ENCODE peak calls at places on chromosomes 7 and 10, in four cellular contexts. One of them, this sample, is unnamed.

GRCh38 chr7:7761340-7761973 is 43.0 kb upstream of the RPA3 start:
- DNase-seq in K562: peak; percentile 31
- DNase-seq in NCI-H1105: peak; percentile 27
- DNase-seq in ascending aorta: no peak
- DNase-seq in this sample: no peak

GRCh38 chr7:142792593-142792992 is 21.8 kb downstream of the PRSS2 start:
- DNase-seq in ascending aorta: no peak
- DNase-seq in K562: no peak
- DNase-seq in NCI-H1105: no peak
- DNase-seq in this sample: no peak

GRCh38 chr10:14554091-14554842 is 220.4 kb downstream of the FAM107B start:
- DNase-seq in NCI-H1105: no peak
- DNase-seq in ascending aorta: no peak
- DNase-seq in K562: no peak
- DNase-seq in this sample: no peak

GRCh38 chr7:122166708-122167107 is 22.7 kb upstream of the AASS start:
- DNase-seq in K562: no peak
- DNase-seq in ascending aorta: no peak
- DNase-seq in NCI-H1105: no peak
- DNase-seq in this sample: no peak

GRCh38 chr7:57178768-57179139 is 46.5 kb upstream of the ZNF479 start:
- DNase-seq in NCI-H1105: no peak
- DNase-seq in ascending aorta: no peak
- DNase-seq in K562: no peak
- DNase-seq in this sample: no peak

GRCh38 chr7:117803476-117803875 is 69.8 kb downstream of the CTTNBP2 start:
- DNase-seq in ascending aorta: no peak
- DNase-seq in K562: no peak
- DNase-seq in NCI-H1105: no peak
- DNase-seq in this sample: no peak

GRCh38 chr10:106508920-106509319 is 655.6 kb downstream of the SORCS1 start:
- DNase-seq in ascending aorta: no peak
- DNase-seq in NCI-H1105: no peak
- DNase-seq in K562: no peak
- DNase-seq in this sample: no peak

GRCh38 chr7:140966561-140967234 is 42.0 kb upstream of the BRAF start:
- DNase-seq in ascending aorta: no peak
- DNase-seq in K562: no peak
- DNase-seq in NCI-H1105: no peak
- DNase-seq in this sample: no peak

GRCh38 chr10:30445716-30446115 is 11.7 kb downstream of the MAP3K8 start:
- DNase-seq in ascending aorta: no peak
- DNase-seq in NCI-H1105: no peak
- DNase-seq in K562: no peak
- DNase-seq in this sample: no peak

GRCh38 chr7:141213226-141213625 is 139.4 kb downstream of the TMEM178B start:
- DNase-seq in ascending aorta: no peak
- DNase-seq in NCI-H1105: no peak
- DNase-seq in K562: no peak
- DNase-seq in this sample: no peak

GRCh38 chr7:114081606-114082425 is 163.0 kb upstream of the PPP1R3A start:
- DNase-seq in ascending aorta: no peak
- DNase-seq in K562: peak; percentile 26
- DNase-seq in NCI-H1105: peak; percentile 34
- DNase-seq in this sample: no peak

GRCh38 chr10:66717221-66717981 is 208.4 kb upstream of the LRRTM3 start:
- DNase-seq in K562: no peak
- DNase-seq in ascending aorta: no peak
- DNase-seq in NCI-H1105: peak; percentile 2
- DNase-seq in this sample: no peak

GRCh38 chr7:112866424-112866823 is 76.2 kb upstream of the TMEM168 start:
- DNase-seq in K562: no peak
- DNase-seq in NCI-H1105: no peak
- DNase-seq in ascending aorta: no peak
- DNase-seq in this sample: no peak

GRCh38 chr10:103814626-103815370 is 40.6 kb downstream of the SH3PXD2A start:
- DNase-seq in NCI-H1105: no peak
- DNase-seq in K562: no peak
- DNase-seq in ascending aorta: no peak
- DNase-seq in this sample: no peak

GRCh38 chr10:116385994-116386809 is 41.4 kb upstream of the PNLIPRP3 start:
- DNase-seq in K562: peak; percentile 16
- DNase-seq in ascending aorta: no peak
- DNase-seq in NCI-H1105: peak; percentile 17
- DNase-seq in this sample: peak; percentile 29

GRCh38 chr7:47651355-47652317 is 69.7 kb upstream of the TNS3 start:
- DNase-seq in K562: no peak
- DNase-seq in ascending aorta: peak; percentile 81
- DNase-seq in NCI-H1105: no peak
- DNase-seq in this sample: no peak

GRCh38 chr10:119429771-119430170 is 112.7 kb downstream of the RGS10 start:
- DNase-seq in NCI-H1105: no peak
- DNase-seq in K562: no peak
- DNase-seq in ascending aorta: no peak
- DNase-seq in this sample: no peak

GRCh38 chr10:69883256-69883655 is 81.5 kb downstream of the COL13A1 start:
- DNase-seq in NCI-H1105: no peak
- DNase-seq in K562: peak; percentile 11
- DNase-seq in ascending aorta: no peak
- DNase-seq in this sample: no peak

This sample was measured in NCI-H1930.